ENCODE peak calls at places on chromosomes 1 and 21, in seven cellular contexts. P, W, T, K, V, G and J are unnamed samples.

GRCh38 chr1:13483946-13484345 is 29.9 kb downstream of the LRRC38 start:
- DNase-seq in G (no peak), T (no peak), V (no peak), W (no peak), P (no peak), K (no peak), J (no peak)

GRCh38 chr1:212062832-212063438 is 27.4 kb downstream of the DTL start:
- DNase-seq in G (peak; percentile 45), W (peak; percentile 37), K (no peak), P (peak; percentile 49), V (peak; percentile 54), T (no peak), J (no peak)

GRCh38 chr1:152426731-152427130 is 12.7 kb upstream of the CRNN start:
- DNase-seq in V (no peak), W (no peak), G (no peak), T (no peak), K (no peak), P (no peak), J (no peak)

GRCh38 chr1:198934901-198935301 is 296.1 kb downstream of the PTPRC start:
- DNase-seq in W (peak; percentile 24), G (peak; percentile 29), V (peak; percentile 82), T (peak; percentile 23), P (peak; percentile 77), K (peak; percentile 97), J (no peak)

GRCh38 chr1:19762175-19762779 is 37.4 kb downstream of the TMCO4 start:
- DNase-seq in P (peak; percentile 36), T (no peak), G (peak; percentile 39), K (no peak), V (peak; percentile 6), W (peak; percentile 29), J (peak; percentile 57)

GRCh38 chr1:47231314-47232186 is 475 bp downstream of the TAL1 start:
- DNase-seq in V (no peak), G (peak; percentile 5), P (peak; percentile 75), K (peak; percentile 73), T (no peak), W (peak; percentile 50), J (no peak)

GRCh38 chr1:209809601-209810000 is 3.7 kb upstream of the IRF6 start:
- DNase-seq in W (no peak), G (no peak), P (no peak), K (no peak), V (no peak), T (no peak), J (no peak)

GRCh38 chr1:2534775-2535387 is 4.8 kb upstream of the HES5 start:
- DNase-seq in G (no peak), W (no peak), P (no peak), T (no peak), K (no peak), V (peak; percentile 18), J (no peak)

GRCh38 chr1:82625562-82625961 is 824.8 kb downstream of the ADGRL2 start:
- DNase-seq in G (no peak), W (peak; percentile 13), T (no peak), P (peak; percentile 0), K (no peak), V (no peak), J (no peak)

GRCh38 chr1:55420866-55421265 is 205.7 kb upstream of the USP24 start:
- DNase-seq in T (no peak), P (no peak), K (no peak), W (no peak), V (no peak), G (no peak), J (no peak)

GRCh38 chr1:24047101-24047459 is 64.9 kb downstream of the MYOM3 start:
- DNase-seq in G (no peak), T (no peak), K (no peak), V (no peak), W (no peak), P (peak; percentile 14), J (peak; percentile 56)

GRCh38 chr1:106456832-106457231 is 599.6 kb upstream of the PRMT6 start:
- DNase-seq in P (no peak), V (peak; percentile 26), T (no peak), K (no peak), G (no peak), W (no peak), J (no peak)

GRCh38 chr1:116205941-116206679 is 94.9 kb downstream of the MAB21L3 start:
- DNase-seq in P (no peak), G (no peak), V (no peak), W (no peak), K (no peak), T (no peak), J (no peak)

GRCh38 chr1:41713557-41714327 is 205.0 kb downstream of the HIVEP3 start:
- DNase-seq in G (no peak), K (no peak), T (no peak), P (no peak), V (no peak), W (no peak), J (peak; percentile 78)

GRCh38 chr1:242754061-242754648 is 229.7 kb upstream of the PLD5 start:
- DNase-seq in K (no peak), G (no peak), V (no peak), P (no peak), W (no peak), T (no peak), J (no peak)

GRCh38 chr21:37117204-37117603 is 44.1 kb downstream of the TTC3 start:
- DNase-seq in G (no peak), P (no peak), V (no peak), W (no peak), K (no peak), T (no peak), J (no peak)

GRCh38 chr21:39434950-39435349 is 10.6 kb downstream of the LCA5L start:
- DNase-seq in K (no peak), G (no peak), V (no peak), T (no peak), P (no peak), W (no peak), J (no peak)

GRCh38 chr21:17673261-17674020 is 60.7 kb upstream of the BTG3 start:
- DNase-seq in K (no peak), W (no peak), P (no peak), T (no peak), G (no peak), V (no peak), J (no peak)

GRCh38 chr1:167641786-167642500 is 11.9 kb downstream of the RCSD1 start:
- DNase-seq in G (no peak), P (no peak), T (no peak), V (no peak), W (no peak), K (no peak), J (no peak)

GRCh38 chr1:52296345-52296744 is 69.7 kb downstream of the CC2D1B start:
- DNase-seq in W (peak; percentile 25), T (no peak), K (peak; percentile 38), G (peak; percentile 51), P (peak; percentile 65), V (peak; percentile 70), J (no peak)

GRCh38 chr1:22024485-22025367 is 23.3 kb downstream of the CELA3A start:
- DNase-seq in K (peak; percentile 89), T (peak; percentile 67), W (peak; percentile 73), P (peak; percentile 84), G (peak; percentile 84), V (peak; percentile 87), J (peak; percentile 88)